ENCODE peak calls at places on chromosomes 5 and 9, in six cellular contexts. J is left lung, U is AG10803, D is fibroblast of lung, X is heart right ventricle, S is stomach. N is an unnamed sample.

GRCh38 chr5:143166080-143166479 is 237.4 kb downstream of the NR3C1 start:
- DNase-seq in D (no peak), U (no peak), S (no peak), X (no peak), J (no peak), N (no peak)

GRCh38 chr5:135825373-135826220 is 8.9 kb upstream of the SLC25A48 start:
- DNase-seq in U (no peak), J (no peak), S (no peak), X (no peak), D (no peak), N (no peak)

GRCh38 chr9:108903437-108904103 is 30.4 kb downstream of the ELP1 start:
- DNase-seq in S (no peak), D (peak), J (no peak), X (no peak), U (no peak), N (no peak)

GRCh38 chr9:82598254-82599039 is 464.5 kb downstream of the RASEF start:
- DNase-seq in S (no peak), U (no peak), D (no peak), J (no peak), X (no peak), N (no peak)

GRCh38 chr5:34743878-34744277 is 87.8 kb downstream of the RAI14 start:
- DNase-seq in U (peak), J (no peak), X (no peak), S (no peak), D (peak), N (no peak)

GRCh38 chr5:98602534-98603112 is 170.8 kb upstream of the RGMB start:
- DNase-seq in X (no peak), S (no peak), D (peak), U (no peak), J (no peak), N (no peak)

GRCh38 chr9:33287087-33287490 is 3.2 kb upstream of the NFX1 start:
- DNase-seq in D (peak), U (peak), X (no peak), J (no peak), S (peak), N (no peak)

GRCh38 chr5:59062986-59063683 is 480.3 kb downstream of the RAB3C start:
- DNase-seq in U (peak), J (no peak), S (no peak), X (no peak), D (peak), N (no peak)

GRCh38 chr9:35341585-35341984 is 148.3 kb upstream of the RUSC2 start:
- DNase-seq in J (peak), X (peak), D (peak), S (peak), U (peak), N (no peak)

GRCh38 chr5:52799358-52799982 is 11.8 kb downstream of the ITGA1 start:
- DNase-seq in U (peak), X (peak), S (peak), D (peak), J (no peak), N (no peak)

GRCh38 chr5:76583163-76584047 is 39.8 kb downstream of the F2RL2 start:
- DNase-seq in S (no peak), J (no peak), U (peak), X (no peak), D (peak), N (no peak)

GRCh38 chr5:137737349-137738256 is 1.7 kb upstream of the KLHL3 start:
- DNase-seq in D (peak), S (peak), J (no peak), X (peak), U (peak), N (no peak)

GRCh38 chr5:83097582-83098265 is 20.4 kb downstream of the XRCC4 start:
- DNase-seq in D (peak), X (no peak), U (peak), S (no peak), J (no peak), N (no peak)

GRCh38 chr5:5461012-5461411 is 38.5 kb downstream of the ICE1 start:
- DNase-seq in S (no peak), U (no peak), D (no peak), X (no peak), J (no peak), N (no peak)

GRCh38 chr9:35636135-35636876 is 14.4 kb downstream of the SIT1 start:
- DNase-seq in X (no peak), D (no peak), U (no peak), S (no peak), J (no peak), N (no peak)

GRCh38 chr5:34998058-34998789 is 49.5 kb downstream of the AGXT2 start:
- DNase-seq in D (peak), S (no peak), U (peak), X (no peak), J (no peak), N (no peak)

GRCh38 chr9:91905958-91906585 is 44.0 kb downstream of the ROR2 start:
- DNase-seq in S (peak), X (peak), D (no peak), U (no peak), J (peak), N (no peak)

GRCh38 chr5:96065577-96066385 is 104.1 kb upstream of the ELL2 start:
- DNase-seq in S (no peak), D (no peak), J (no peak), X (no peak), U (no peak), N (no peak)

GRCh38 chr9:18379073-18379811 is 94.7 kb upstream of the ADAMTSL1 start:
- DNase-seq in X (no peak), S (no peak), J (no peak), U (peak), D (peak), N (no peak)

DNA sequence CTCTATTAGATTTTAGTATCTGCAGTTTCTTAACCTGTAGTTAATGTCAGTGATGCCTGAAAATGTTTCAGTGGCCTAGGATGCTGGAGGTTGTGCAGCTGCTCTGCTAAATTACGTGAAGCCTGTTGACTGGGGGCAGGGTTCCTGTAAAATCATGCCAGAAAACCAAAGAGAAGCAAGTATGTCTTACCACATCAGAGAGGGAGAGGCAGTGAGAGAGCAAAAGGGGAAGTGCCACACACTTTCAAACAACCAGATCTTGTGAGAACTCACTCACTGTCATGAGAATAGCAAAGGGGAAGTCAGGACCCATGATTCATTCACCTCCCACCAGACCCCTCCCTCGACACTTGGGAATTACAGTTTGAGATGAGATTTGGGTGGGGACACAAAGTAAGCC is 83.9 kb upstream of the CYLC2 start:
- DNase-seq in J (no peak), S (no peak), X (no peak), U (no peak), D (no peak), N (no peak)
- H3K4me3 ChIP-seq in J (no peak), S (no peak), X (no peak), U (no peak), D (no peak), N (no peak)

GRCh38 chr9:99393993-99394392 is 171.9 kb downstream of the SEC61B start:
- DNase-seq in J (no peak), D (no peak), S (no peak), X (no peak), U (no peak), N (no peak)
- TF ChIP-seq CTCF in J (no peak), D (no peak), S (no peak), X (no peak), U (no peak), N (no peak)

DNA sequence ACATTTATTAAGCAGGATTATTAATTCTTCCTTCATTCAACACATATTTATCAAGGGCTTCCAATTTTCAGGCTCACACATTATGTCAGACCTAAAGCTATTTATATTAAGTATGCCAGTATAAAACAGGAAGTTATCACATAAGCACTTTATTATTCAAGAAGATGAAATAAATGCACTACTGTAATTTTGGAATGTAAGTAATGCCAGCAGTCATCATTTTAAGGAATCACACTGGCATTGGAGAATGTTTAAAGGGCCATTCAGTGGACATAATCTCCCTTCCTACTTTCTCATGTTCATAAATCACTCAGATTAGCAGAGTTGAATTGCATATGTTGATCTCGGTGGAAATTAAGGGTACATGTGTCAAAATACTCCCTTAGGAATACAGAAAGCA is 164.5 kb downstream of the GIN1 start:
- DNase-seq in X (no peak), S (no peak), J (no peak), D (peak), U (peak), N (no peak)
- H3K4me3 ChIP-seq in X (no peak), S (no peak), J (no peak), D (no peak), U (no peak), N (no peak)

GRCh38 chr5:123514615-123515355 is 2.8 kb downstream of the CSNK1G3 start:
- DNase-seq in X (no peak), S (no peak), J (no peak), D (no peak), U (no peak), N (no peak)

GRCh38 chr5:123508441-123508840 is 3.5 kb upstream of the CSNK1G3 start:
- DNase-seq in D (no peak), X (no peak), J (no peak), S (no peak), U (peak), N (no peak)

GRCh38 chr5:123511290-123511647 is 708 bp upstream of the CSNK1G3 start:
- DNase-seq in U (peak), S (no peak), J (no peak), X (no peak), D (peak), N (no peak)

GRCh38 chr5:123512631-123513461 is 869 bp downstream of the CSNK1G3 start:
- DNase-seq in X (peak), D (peak), J (peak), U (peak), S (peak), N (no peak)

GRCh38 chr5:123511648-123512605 is at the start of gene CSNK1G3:
- DNase-seq in D (peak), J (peak), U (peak), S (peak), X (peak), N (peak)
- TF ChIP-seq CTCF in D (no peak), J (no peak), U (no peak), S (no peak), X (no peak), N (peak)

GRCh38 chr5:161847447-161847846 is 473 bp upstream of the GABRA1 start:
- DNase-seq in D (no peak), S (no peak), U (no peak), X (no peak), J (no peak), N (no peak)

GRCh38 chr5:161846731-161847130 is 1.2 kb upstream of the GABRA1 start:
- DNase-seq in J (no peak), U (no peak), D (peak), X (no peak), S (no peak), N (no peak)

GRCh38 chr5:161851691-161852299 is 3.9 kb downstream of the GABRA1 start:
- DNase-seq in S (no peak), U (no peak), J (no peak), D (no peak), X (no peak), N (no peak)

GRCh38 chr5:161850491-161850890 is 2.6 kb downstream of the GABRA1 start:
- DNase-seq in U (no peak), D (no peak), X (no peak), J (no peak), S (no peak), N (no peak)

DNA sequence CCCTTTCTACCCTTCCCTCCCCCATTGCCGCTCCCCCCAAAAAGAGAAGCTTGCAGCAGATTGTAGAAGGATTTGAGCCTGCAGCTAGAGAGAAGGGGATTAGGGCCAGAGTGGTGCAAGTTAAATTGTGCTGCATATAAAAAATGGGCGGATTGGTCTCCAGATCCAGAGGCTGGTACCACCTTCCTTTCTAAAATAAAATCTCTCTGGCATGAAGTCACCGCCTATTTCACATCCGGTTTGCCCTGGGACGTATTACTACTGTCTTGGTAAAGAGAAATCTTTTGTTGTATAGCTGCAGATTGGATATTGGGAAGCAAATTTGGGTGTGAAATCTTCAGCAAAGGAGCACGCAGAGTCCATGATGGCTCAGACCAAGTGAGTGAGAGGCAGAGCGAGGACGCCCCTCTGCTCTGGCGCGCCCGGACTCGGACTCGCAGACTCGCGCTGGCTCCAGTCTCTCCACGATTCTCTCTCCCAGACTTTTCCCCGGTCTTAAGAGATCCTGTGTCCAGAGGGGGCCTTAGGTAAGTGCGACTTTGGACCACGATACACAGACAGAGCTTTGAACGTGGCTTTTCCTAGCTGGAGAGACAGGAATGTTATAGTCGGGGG is at the start of gene GABRA1:
- DNase-seq in D (no peak), J (peak), U (no peak), X (no peak), S (no peak), N (no peak)
- H3K4me3 ChIP-seq in D (no peak), J (no peak), U (no peak), X (no peak), S (peak), N (no peak)

GRCh38 chr9:89563511-89564256 is 41.1 kb upstream of the GADD45G start:
- DNase-seq in X (no peak), U (no peak), J (no peak), D (no peak), S (no peak), N (no peak)
- TF ChIP-seq CTCF in X (no peak), U (no peak), J (no peak), D (no peak), S (no peak), N (no peak)

DNA sequence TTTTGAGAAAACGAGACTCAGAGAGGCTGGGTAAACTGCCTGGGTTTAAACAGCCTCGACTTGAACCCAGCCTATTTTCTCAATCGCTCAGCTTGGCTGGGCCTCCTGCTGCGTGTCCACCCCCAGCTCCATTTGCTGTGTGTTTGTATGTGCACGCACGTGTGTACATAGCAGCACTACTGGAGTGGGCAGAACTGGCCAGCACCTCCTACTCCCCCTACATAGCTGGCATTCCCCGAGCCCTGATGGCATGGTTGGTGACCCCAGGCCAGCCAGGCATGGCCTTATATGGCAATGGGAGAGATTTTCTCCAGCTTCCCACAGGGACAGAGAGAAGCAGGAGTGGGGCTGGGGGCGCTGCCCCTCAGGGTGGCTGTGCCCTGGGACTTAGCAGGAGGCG is 4.1 kb downstream of the AIF1L start:
- DNase-seq in U (no peak), S (no peak), D (no peak), X (no peak), J (no peak), N (no peak)
- H3K4me3 ChIP-seq in U (no peak), S (no peak), D (no peak), X (no peak), J (no peak), N (no peak)

N was measured in GM12864.